ENCODE peak calls at places on chromosomes 2 and 18, in ten cellular contexts. T, E, W, X, Y, M, P, Z, L and R are unnamed samples.

GRCh38 chr2:164542584-164543021 is 78.7 kb downstream of the GRB14 start:
- DNase-seq in T (no peak), E (no peak), W (no peak), X (no peak), Y (peak; percentile 27), M (no peak), P (no peak), Z (no peak), L (no peak), R (no peak)

GRCh38 chr2:143425896-143426295 is 296.7 kb downstream of the ARHGAP15 start:
- DNase-seq in T (no peak), E (no peak), W (no peak), X (no peak), Y (no peak), M (no peak), P (no peak), Z (no peak), L (no peak), R (no peak)

GRCh38 chr18:3816601-3817363 is 366.8 kb downstream of the TGIF1 start:
- DNase-seq in T (no peak), E (no peak), W (no peak), X (no peak), Y (peak; percentile 96), M (no peak), P (no peak), Z (no peak), L (no peak), R (peak; percentile 93)

GRCh38 chr2:174336403-174337336 is 1.9 kb downstream of the SP9 start:
- DNase-seq in T (peak; percentile 75), E (peak; percentile 58), W (no peak), X (peak; percentile 73), Y (no peak), M (peak; percentile 22), P (no peak), Z (no peak), L (no peak), R (no peak)

GRCh38 chr2:130869441-130870160 is 32.9 kb downstream of the ARHGEF4 start:
- DNase-seq in T (no peak), E (no peak), W (no peak), X (no peak), Y (no peak), M (no peak), P (no peak), Z (no peak), L (no peak), R (no peak)

GRCh38 chr2:67366832-67367412 is 30.2 kb upstream of the ETAA1 start:
- DNase-seq in T (no peak), E (no peak), W (no peak), X (no peak), Y (no peak), M (no peak), P (no peak), Z (no peak), L (no peak), R (no peak)

GRCh38 chr18:77014538-77014937 is 118.0 kb downstream of the MBP start:
- DNase-seq in T (no peak), E (no peak), W (no peak), X (no peak), Y (no peak), M (no peak), P (no peak), Z (no peak), L (no peak), R (no peak)

GRCh38 chr2:223580951-223581350 is 21.2 kb downstream of the SCG2 start:
- DNase-seq in T (no peak), E (no peak), W (no peak), X (no peak), Y (no peak), M (no peak), P (no peak), Z (no peak), L (no peak), R (no peak)

GRCh38 chr2:129877795-129878775 is 101.4 kb upstream of the RAB6C start:
- DNase-seq in T (no peak), E (no peak), W (peak; percentile 30), X (peak; percentile 70), Y (no peak), M (no peak), P (no peak), Z (no peak), L (no peak), R (no peak)

GRCh38 chr18:52402814-52403213 is 62.8 kb downstream of the DCC start:
- DNase-seq in T (no peak), E (no peak), W (no peak), X (no peak), Y (no peak), M (no peak), P (no peak), Z (no peak), L (no peak), R (no peak)

GRCh38 chr18:9181275-9181674 is 44.7 kb downstream of the ANKRD12 start:
- DNase-seq in T (no peak), E (no peak), W (no peak), X (no peak), Y (no peak), M (no peak), P (no peak), Z (no peak), L (no peak), R (no peak)

GRCh38 chr2:20052872-20053281 is 1.4 kb upstream of the LAPTM4A start:
- DNase-seq in T (no peak), E (peak; percentile 9), W (no peak), X (peak; percentile 85), Y (no peak), M (no peak), P (no peak), Z (peak; percentile 33), L (no peak), R (peak; percentile 39)

GRCh38 chr18:10477863-10478260 is 23.4 kb downstream of the APCDD1 start:
- DNase-seq in T (no peak), E (no peak), W (no peak), X (no peak), Y (no peak), M (no peak), P (no peak), Z (no peak), L (no peak), R (no peak)

GRCh38 chr2:126657146-126657635 is 1.2 kb downstream of the GYPC start:
- DNase-seq in T (peak; percentile 83), E (peak; percentile 71), W (no peak), X (no peak), Y (peak; percentile 90), M (peak; percentile 39), P (peak; percentile 71), Z (no peak), L (peak; percentile 42), R (peak; percentile 92)

GRCh38 chr2:138373993-138374408 is 127.6 kb upstream of the SPOPL start:
- DNase-seq in T (no peak), E (no peak), W (peak; percentile 5), X (no peak), Y (peak; percentile 16), M (no peak), P (no peak), Z (no peak), L (no peak), R (peak; percentile 18)

GRCh38 chr2:203808041-203808750 is 59.4 kb upstream of the CTLA4 start:
- DNase-seq in T (no peak), E (no peak), W (no peak), X (no peak), Y (peak; percentile 78), M (no peak), P (no peak), Z (no peak), L (no peak), R (peak; percentile 85)

GRCh38 chr18:68925268-68925667 is 127.4 kb downstream of the CCDC102B start:
- DNase-seq in T (no peak), E (no peak), W (no peak), X (no peak), Y (no peak), M (no peak), P (no peak), Z (no peak), L (no peak), R (no peak)

GRCh38 chr2:102841107-102841840 is 79.4 kb downstream of the TMEM182 start:
- DNase-seq in T (peak; percentile 76), E (peak; percentile 34), W (peak; percentile 20), X (no peak), Y (no peak), M (no peak), P (no peak), Z (peak; percentile 10), L (no peak), R (peak; percentile 1)

GRCh38 chr2:37156071-37156856 is 516 bp downstream of the EIF2AK2 start:
- DNase-seq in T (peak; percentile 69), E (peak; percentile 49), W (no peak), X (no peak), Y (peak; percentile 16), M (peak; percentile 20), P (no peak), Z (peak; percentile 41), L (peak; percentile 45), R (no peak)

GRCh38 chr2:200703132-200703925 is 108.4 kb upstream of the BZW1 start:
- DNase-seq in T (peak; percentile 80), E (no peak), W (no peak), X (no peak), Y (peak; percentile 67), M (peak; percentile 9), P (no peak), Z (peak; percentile 64), L (no peak), R (peak; percentile 51)

GRCh38 chr2:115162454-115163293 is 720.2 kb downstream of the DPP10 start:
- DNase-seq in T (no peak), E (no peak), W (no peak), X (peak; percentile 58), Y (no peak), M (no peak), P (no peak), Z (no peak), L (no peak), R (no peak)

GRCh38 chr2:230907361-230908093 is 17.5 kb downstream of the GPR55 start:
- DNase-seq in T (no peak), E (peak; percentile 3), W (no peak), X (peak; percentile 41), Y (no peak), M (no peak), P (no peak), Z (no peak), L (no peak), R (no peak)

GRCh38 chr2:46847185-46847710 is 68.4 kb downstream of the MCFD2 start:
- DNase-seq in T (no peak), E (no peak), W (no peak), X (peak; percentile 95), Y (peak; percentile 95), M (no peak), P (no peak), Z (peak; percentile 95), L (no peak), R (peak; percentile 87)

GRCh38 chr2:25204190-25204838 is 35.9 kb upstream of the POMC start:
- DNase-seq in T (no peak), E (peak; percentile 50), W (peak; percentile 61), X (no peak), Y (no peak), M (no peak), P (no peak), Z (no peak), L (peak; percentile 26), R (no peak)

GRCh38 chr2:138794734-138795133 is 14.5 kb upstream of the NXPH2 start:
- DNase-seq in T (no peak), E (no peak), W (no peak), X (no peak), Y (no peak), M (no peak), P (no peak), Z (no peak), L (no peak), R (no peak)

GRCh38 chr2:184187421-184187971 is 410.8 kb upstream of the ZNF804A start:
- DNase-seq in T (no peak), E (no peak), W (no peak), X (peak; percentile 39), Y (no peak), M (no peak), P (no peak), Z (no peak), L (no peak), R (no peak)

GRCh38 chr18:37538526-37539205 is 26.9 kb downstream of the CELF4 start:
- DNase-seq in T (no peak), E (no peak), W (no peak), X (peak; percentile 44), Y (no peak), M (no peak), P (no peak), Z (no peak), L (no peak), R (no peak)

GRCh38 chr2:109471656-109472055 is 142.1 kb downstream of the SEPTIN10 start:
- DNase-seq in T (no peak), E (no peak), W (no peak), X (no peak), Y (no peak), M (no peak), P (no peak), Z (no peak), L (no peak), R (no peak)